ENCODE peak calls at places on chromosomes 3 and 15, in seven cellular contexts. S is T-helper 2 cell; O is neural crest cell; M is B cell; R is fibroblast of pulmonary artery; D is H1; P is stimulated activated naive B cell treated with anti-CD40 and anti-IgM and Interleukin-4, amounts not matched to agents 10 μg/mL and 1 μg/mL and 100 μg/mL, for 72 hours. A is an unnamed sample.

GRCh38 chr15:72585659-72586058 is 68.8 kb upstream of the GOLGA6B start:
- DNase-seq in S (no peak), O (no peak), R (peak), M (no peak), D (no peak), P (no peak), A (no peak)

GRCh38 chr3:17401912-17402311 is 340.5 kb downstream of the TBC1D5 start:
- DNase-seq in S (no peak), O (no peak), R (no peak), P (no peak), D (no peak), M (no peak), A (no peak)

GRCh38 chr15:24223739-24224138 is 451.8 kb upstream of the NPAP1 start:
- DNase-seq in P (no peak), O (no peak), D (no peak), S (no peak), M (no peak), R (no peak), A (no peak)

GRCh38 chr15:81327526-81327925 is 3.6 kb upstream of the STARD5 start:
- DNase-seq in P (no peak), R (peak), D (no peak), O (no peak), M (no peak), S (no peak), A (no peak)

GRCh38 chr15:77419050-77419835 is 661 bp downstream of the PEAK1 start:
- DNase-seq in D (peak), R (peak), O (peak), M (peak), P (peak), S (no peak), A (peak)

GRCh38 chr15:66883322-66883911 is 181.4 kb downstream of the SMAD6 start:
- DNase-seq in P (no peak), R (peak), D (peak), M (no peak), S (no peak), O (no peak), A (no peak)

GRCh38 chr15:51234181-51234927 is 104.0 kb downstream of the CYP19A1 start:
- DNase-seq in P (peak), S (no peak), R (no peak), D (no peak), M (no peak), O (no peak), A (no peak)

GRCh38 chr15:73781038-73781925 is 28.1 kb upstream of the INSYN1 start:
- DNase-seq in O (no peak), R (peak), P (no peak), M (no peak), D (peak), S (no peak), A (no peak)

GRCh38 chr15:76327191-76328105 is 9.1 kb upstream of the ISL2 start:
- DNase-seq in R (no peak), M (no peak), P (no peak), S (no peak), D (no peak), O (no peak), A (no peak)

GRCh38 chr3:71039332-71039731 is 544.2 kb downstream of the FOXP1 start:
- DNase-seq in O (no peak), S (no peak), D (no peak), R (no peak), P (no peak), M (no peak), A (no peak)

GRCh38 chr15:39920510-39921273 is 626 bp upstream of the GPR176 start:
- DNase-seq in S (peak), R (peak), O (peak), P (peak), D (peak), M (peak), A (peak)

GRCh38 chr15:31954364-31954763 is 76.0 kb upstream of the CHRNA7 start:
- DNase-seq in S (no peak), P (no peak), M (no peak), D (no peak), O (no peak), R (no peak), A (no peak)

GRCh38 chr3:186526256-186526606 is 17.9 kb downstream of the CRYGS start:
- DNase-seq in S (no peak), R (no peak), D (no peak), P (peak), O (no peak), M (peak), A (no peak)

A was measured in GM12891.